ENCODE peak calls at places on chromosomes 1 and 21, in four cellular contexts. Q is body of pancreas; L is astrocyte of the spinal cord; S is CD4-positive, CD25-positive, alpha-beta regulatory T cell. I is an unnamed sample.

GRCh38 chr1:236137285-236137852 is 5.0 kb upstream of the GPR137B start:
- DNase-seq in Q (no peak), L (no peak), S (no peak), I (no peak)

GRCh38 chr1:29122662-29122986 is 1.1 kb downstream of the TMEM200B start:
- DNase-seq in Q (peak), L (peak), S (peak), I (peak)

GRCh38 chr21:32817206-32817605 is 45.7 kb upstream of the PAXBP1 start:
- DNase-seq in Q (peak), L (no peak), S (no peak), I (no peak)

GRCh38 chr21:45833437-45833836 is 148.1 kb upstream of the COL6A1 start:
- DNase-seq in Q (no peak), L (no peak), S (no peak), I (no peak)

GRCh38 chr21:45080639-45081414 is 6.4 kb downstream of the ADARB1 start:
- DNase-seq in Q (no peak), L (peak), S (no peak), I (peak)

GRCh38 chr1:206001476-206001888 is 1.7 kb downstream of the RAB7B start:
- DNase-seq in Q (no peak), L (peak), S (no peak), I (peak)

GRCh38 chr1:244680667-244681066 is 27.7 kb downstream of the DESI2 start:
- DNase-seq in Q (no peak), L (no peak), S (no peak), I (peak)

GRCh38 chr1:185627136-185627535 is 107.1 kb upstream of the HMCN1 start:
- DNase-seq in Q (no peak), L (no peak), S (no peak), I (peak)

GRCh38 chr1:218444173-218444572 is 99.0 kb downstream of the TGFB2 start:
- DNase-seq in Q (no peak), L (no peak), S (no peak), I (no peak)

GRCh38 chr1:145912128-145912641 is 2.3 kb upstream of the ITGA10 start:
- DNase-seq in Q (no peak), L (no peak), S (no peak), I (no peak)

GRCh38 chr1:84374991-84375838 is 23.1 kb upstream of the DNASE2B start:
- DNase-seq in Q (peak), L (no peak), S (no peak), I (peak)

GRCh38 chr1:22731924-22732522 is 21.4 kb downstream of the EPHB2 start:
- DNase-seq in Q (peak), L (no peak), S (no peak), I (no peak)

GRCh38 chr1:243950166-243950565 is 100.1 kb upstream of the AKT3 start:
- DNase-seq in Q (no peak), L (peak), S (no peak), I (peak)

GRCh38 chr1:186578325-186579016 is 101.8 kb downstream of the PTGS2 start:
- DNase-seq in Q (no peak), L (no peak), S (no peak), I (no peak)

GRCh38 chr21:26116456-26117011 is 54.0 kb downstream of the APP start:
- DNase-seq in Q (peak), L (peak), S (no peak), I (peak)

GRCh38 chr1:108568589-108568988 is 8.7 kb downstream of the EEIG2 start:
- DNase-seq in Q (no peak), L (no peak), S (no peak), I (no peak)

GRCh38 chr1:116579253-116579875 is 8.5 kb upstream of the CD58 start:
- DNase-seq in Q (no peak), L (no peak), S (no peak), I (no peak)

GRCh38 chr1:11761988-11762406 is at the start of gene C1orf167:
- DNase-seq in Q (peak), L (no peak), S (no peak), I (no peak)

GRCh38 chr1:66464802-66465201 is 69.2 kb upstream of the SGIP1 start:
- DNase-seq in Q (no peak), L (peak), S (no peak), I (peak)

GRCh38 chr1:19737413-19737812 is 62.3 kb downstream of the TMCO4 start:
- DNase-seq in Q (no peak), L (peak), S (no peak), I (peak)

GRCh38 chr1:246608616-246609376 is 42.5 kb downstream of the CNST start:
- DNase-seq in Q (peak), L (peak), S (no peak), I (peak)

GRCh38 chr21:33949516-33950424 is 34.2 kb upstream of the ATP5PO start:
- DNase-seq in Q (no peak), L (no peak), S (peak), I (no peak)

GRCh38 chr21:34073749-34074282 is 438 bp downstream of the MRPS6 start:
- DNase-seq in Q (peak), L (no peak), S (no peak), I (peak)

GRCh38 chr21:32475162-32475812 is 62.8 kb downstream of the EVA1C start:
- DNase-seq in Q (no peak), L (peak), S (no peak), I (peak)

GRCh38 chr1:11126544-11126943 is 26.9 kb upstream of the EXOSC10 start:
- DNase-seq in Q (no peak), L (no peak), S (no peak), I (peak)

GRCh38 chr1:182601416-182601786 is 2.8 kb downstream of the RGS16 start:
- DNase-seq in Q (peak), L (peak), S (peak), I (peak)

GRCh38 chr21:22223385-22223784 is 1225.2 kb downstream of the NCAM2 start:
- DNase-seq in Q (no peak), L (no peak), S (no peak), I (no peak)

GRCh38 chr1:213252026-213252425 is 201.0 kb downstream of the RPS6KC1 start:
- DNase-seq in Q (no peak), L (no peak), S (no peak), I (peak)

GRCh38 chr1:29272171-29272907 is 36.0 kb downstream of the PTPRU start:
- DNase-seq in Q (no peak), L (no peak), S (no peak), I (no peak)

GRCh38 chr1:171488190-171488929 is 3.0 kb downstream of the PRRC2C start:
- DNase-seq in Q (peak), L (no peak), S (no peak), I (no peak)

GRCh38 chr21:41360072-41360821 is 1.6 kb upstream of the MX2 start:
- DNase-seq in Q (peak), L (no peak), S (no peak), I (peak)

GRCh38 chr1:212614398-212615091 is 6.0 kb downstream of the ATF3 start:
- DNase-seq in Q (no peak), L (no peak), S (no peak), I (no peak)

DNA sequence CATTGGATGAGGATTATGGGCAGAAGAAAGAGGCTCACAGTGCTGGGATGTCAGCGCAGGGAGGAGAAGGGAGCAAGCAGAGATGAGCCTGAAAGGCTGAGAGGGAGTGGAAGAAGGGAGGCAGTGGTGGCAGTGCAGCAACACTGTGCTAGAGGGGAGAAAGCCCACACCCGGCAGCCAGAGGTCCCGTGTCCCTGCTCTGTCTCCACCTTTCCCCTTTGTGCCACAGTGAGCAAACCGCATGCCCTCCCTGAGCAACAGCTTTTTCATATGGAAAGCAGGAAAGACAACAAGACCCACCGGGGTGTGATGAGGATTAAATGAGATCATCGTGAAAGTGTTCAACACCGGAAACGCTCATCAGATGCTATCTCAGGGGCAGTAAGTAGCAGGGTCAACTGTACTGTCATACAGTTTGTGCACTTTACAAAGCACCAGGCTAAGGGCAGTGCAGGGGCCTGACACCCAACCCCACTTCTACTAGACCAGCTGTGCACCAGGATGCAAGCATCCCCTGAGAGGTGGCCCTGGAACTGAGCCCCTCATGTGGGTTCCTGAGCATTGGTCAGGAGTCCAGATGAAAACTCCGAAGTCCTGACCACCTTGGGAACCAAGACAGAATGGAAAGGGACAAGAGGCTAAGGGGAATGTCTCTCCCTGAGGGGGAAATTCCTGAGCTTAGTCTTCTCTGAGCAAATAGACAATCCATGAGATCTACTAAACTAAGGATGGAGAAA is 9.1 kb downstream of the NHLH1 start:
- DNase-seq in Q (no peak), L (no peak), S (no peak), I (no peak)
- H3K4me3 ChIP-seq in Q (no peak), L (no peak), S (peak), I (no peak)

GRCh38 chr1:158153179-158153578 is 27.5 kb upstream of the CD1D start:
- DNase-seq in Q (no peak), L (no peak), S (no peak), I (no peak)
- H3K4me3 ChIP-seq in Q (no peak), L (no peak), S (no peak), I (no peak)

GRCh38 chr1:226309398-226310122 is 596 bp upstream of the LIN9 start:
- DNase-seq in Q (no peak), L (no peak), S (peak), I (no peak)

GRCh38 chr1:226308723-226309397 is at the start of gene LIN9:
- DNase-seq in Q (peak), L (peak), S (peak), I (peak)

GRCh38 chr1:226310637-226311195 is 1.8 kb upstream of the LIN9 start:
- DNase-seq in Q (no peak), L (no peak), S (no peak), I (no peak)

GRCh38 chr1:226311376-226311775 is 2.4 kb upstream of the LIN9 start:
- DNase-seq in Q (no peak), L (no peak), S (no peak), I (no peak)

DNA sequence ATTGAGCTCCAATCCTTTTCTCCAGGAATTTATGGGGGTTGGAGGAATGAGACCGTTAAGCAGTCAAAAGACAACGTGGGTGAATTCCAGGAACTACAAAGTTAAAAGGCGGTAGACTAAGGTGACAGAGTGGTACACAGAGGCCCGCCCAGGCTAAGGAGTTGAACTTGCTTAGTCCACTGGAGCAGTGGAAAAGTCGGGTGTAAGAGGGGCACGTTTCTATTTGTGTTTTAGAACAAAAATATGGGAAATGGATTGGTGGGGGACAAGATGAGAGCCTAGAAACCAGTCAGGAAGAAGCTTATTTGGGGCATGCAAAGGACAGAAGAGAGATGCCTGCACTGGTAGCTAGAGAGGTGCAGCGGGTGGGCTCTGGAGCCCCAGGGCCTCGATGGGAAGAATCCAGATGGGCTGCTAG is 1.2 kb upstream of the LIN9 start:
- DNase-seq in Q (no peak), L (no peak), S (no peak), I (no peak)
- H3K4me3 ChIP-seq in Q (no peak), L (no peak), S (peak), I (peak)

GRCh38 chr1:35367914-35368313 is 99.4 kb downstream of the ZMYM4 start:
- DNase-seq in Q (no peak), L (no peak), S (no peak), I (no peak)
- H3K4me3 ChIP-seq in Q (no peak), L (no peak), S (no peak), I (no peak)

DNA sequence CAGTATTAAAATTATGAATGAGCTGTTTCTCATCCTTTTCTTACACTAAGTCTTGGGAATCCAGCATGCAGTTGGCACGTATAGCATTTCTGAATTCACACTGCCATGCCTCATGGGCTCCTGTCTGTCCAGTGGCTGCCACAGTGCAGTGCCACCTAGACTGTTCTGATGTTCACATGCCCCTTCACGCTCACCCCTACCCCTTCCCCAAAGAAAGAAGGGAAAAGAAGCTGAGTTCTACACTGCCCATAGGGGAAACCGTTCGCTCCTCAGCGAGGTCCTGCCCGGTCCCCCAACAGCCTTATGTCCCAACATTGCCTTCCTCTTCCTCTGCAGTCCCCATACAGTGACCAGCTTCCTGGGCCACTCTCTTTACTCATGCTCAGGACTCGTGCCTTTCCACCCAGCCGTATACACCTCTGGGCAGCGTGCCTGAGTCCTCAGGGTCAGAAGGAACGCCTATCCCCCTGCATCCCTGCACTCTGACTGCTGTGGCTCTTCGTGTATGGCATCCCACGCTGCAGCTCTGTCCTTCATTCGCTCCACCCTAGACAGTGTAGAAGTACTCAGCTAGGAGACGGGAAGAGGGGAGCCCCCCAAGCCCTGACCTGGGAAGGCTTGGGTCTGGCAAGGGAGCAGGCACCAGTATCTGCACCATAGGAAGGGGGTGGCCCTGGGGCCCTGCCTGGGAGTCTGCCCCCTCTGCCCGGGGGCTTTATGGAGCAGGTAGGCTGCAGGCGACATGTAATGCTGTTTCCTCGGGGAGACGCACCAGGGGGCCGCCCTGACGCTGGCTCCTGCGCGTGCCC is 24.1 kb upstream of the ARF1 start:
- DNase-seq in Q (no peak), L (no peak), S (no peak), I (no peak)
- H3K4me3 ChIP-seq in Q (no peak), L (no peak), S (no peak), I (no peak)

GRCh38 chr1:211352985-211353515 is 26.4 kb downstream of the TRAF5 start:
- DNase-seq in Q (peak), L (no peak), S (peak), I (no peak)
- H3K4me3 ChIP-seq in Q (no peak), L (no peak), S (peak), I (no peak)

GRCh38 chr1:202711949-202712635 is 1.8 kb upstream of the SYT2 start:
- DNase-seq in Q (no peak), L (no peak), S (no peak), I (no peak)

GRCh38 chr1:202710070-202711025 is at the start of gene SYT2:
- DNase-seq in Q (peak), L (no peak), S (no peak), I (peak)

GRCh38 chr1:202706851-202707250 is 3.4 kb downstream of the SYT2 start:
- DNase-seq in Q (no peak), L (no peak), S (no peak), I (no peak)

GRCh38 chr1:202709276-202710041 is 795 bp downstream of the SYT2 start:
- DNase-seq in Q (peak), L (no peak), S (no peak), I (peak)

GRCh38 chr1:202708456-202709275 is 1.6 kb downstream of the SYT2 start:
- DNase-seq in Q (no peak), L (no peak), S (no peak), I (no peak)
- H3K4me3 ChIP-seq in Q (no peak), L (no peak), S (no peak), I (no peak)

GRCh38 chr1:197912739-197913494 is 4.3 kb upstream of the LHX9 start:
- DNase-seq in Q (no peak), L (no peak), S (no peak), I (no peak)

GRCh38 chr1:197909346-197909745 is 6.9 kb downstream of the C1orf53 start:
- DNase-seq in Q (no peak), L (no peak), S (no peak), I (no peak)

GRCh38 chr1:197910120-197911110 is 6.8 kb upstream of the LHX9 start:
- DNase-seq in Q (no peak), L (no peak), S (no peak), I (no peak)

GRCh38 chr1:197911857-197912696 is 5.1 kb upstream of the LHX9 start:
- DNase-seq in Q (no peak), L (no peak), S (no peak), I (no peak)

GRCh38 chr1:197911172-197911856 is 5.9 kb upstream of the LHX9 start:
- DNase-seq in Q (no peak), L (no peak), S (no peak), I (peak)
- H3K4me3 ChIP-seq in Q (no peak), L (no peak), S (no peak), I (no peak)